ENCODE peak calls at places on chromosomes 12 and 14, in seven cellular contexts. S is CD8-positive, alpha-beta T cell; L is colonic mucosa; J is heart left ventricle; H is right lobe of liver; G is sigmoid colon; F is stomach. X is an unnamed sample. For H3K4me1, the result is how much of the 10 kb centered on the place peaks cover.

GRCh38 chr12:92144631-92145480 is 790 bp downstream of the BTG1 start:
- DNase-seq in S (peak), L (peak), J (peak), H (peak), G (peak), F (peak), X (peak)

GRCh38 chr14:70448633-70449032 is 3.3 kb upstream of the ADAM21 start:
- DNase-seq in S (no peak), L (no peak), J (no peak), H (no peak), G (no peak), F (no peak), X (no peak)

GRCh38 chr12:15701721-15702156 is 87.4 kb downstream of the EPS8 start:
- DNase-seq in S (no peak), L (no peak), J (no peak), H (no peak), G (no peak), F (no peak), X (no peak)

GRCh38 chr14:35402323-35403084 is 2.0 kb downstream of the NFKBIA start:
- DNase-seq in S (peak), L (peak), J (no peak), H (peak), G (peak), F (no peak), X (peak)

GRCh38 chr12:73308747-73309146 is 1036.6 kb downstream of the TRHDE start:
- DNase-seq in S (no peak), L (no peak), J (no peak), H (no peak), G (no peak), F (no peak), X (no peak)

GRCh38 chr14:50099335-50099734 is 17.0 kb downstream of the VCPKMT start:
- DNase-seq in S (no peak), L (peak), J (no peak), H (no peak), G (no peak), F (no peak), X (no peak)

GRCh38 chr12:130086777-130087176 is 75.5 kb upstream of the FZD10 start:
- DNase-seq in S (no peak), L (no peak), J (no peak), H (no peak), G (no peak), F (no peak), X (no peak)

GRCh38 chr12:121535150-121536057 is 45.4 kb downstream of the KDM2B start:
- DNase-seq in S (no peak), L (peak), J (no peak), H (no peak), G (peak), F (no peak), X (no peak)

GRCh38 chr14:26427059-26427458 is 170.8 kb downstream of the NOVA1 start:
- DNase-seq in S (no peak), L (no peak), J (peak), H (no peak), G (no peak), F (no peak), X (no peak)

GRCh38 chr12:67410246-67410645 is 141.1 kb downstream of the CAND1 start:
- DNase-seq in S (no peak), L (no peak), J (no peak), H (no peak), G (no peak), F (no peak), X (no peak)

GRCh38 chr12:66756631-66757030 is 77.8 kb upstream of the GRIP1 start:
- DNase-seq in S (no peak), L (no peak), J (no peak), H (no peak), G (no peak), F (no peak), X (no peak)

GRCh38 chr14:89165189-89165809 is 251.7 kb downstream of the FOXN3 start:
- DNase-seq in S (no peak), L (no peak), J (no peak), H (no peak), G (no peak), F (no peak), X (no peak)

GRCh38 chr12:93773122-93773871 is 96.1 kb downstream of the CRADD start:
- DNase-seq in S (no peak), L (no peak), J (peak), H (no peak), G (no peak), F (no peak), X (no peak)

GRCh38 chr14:103115845-103116572 is 7.3 kb upstream of the TNFAIP2 start:
- DNase-seq in S (no peak), L (no peak), J (no peak), H (no peak), G (no peak), F (no peak), X (no peak)

GRCh38 chr14:23307146-23307447 is 464 bp downstream of the BCL2L2 start:
- DNase-seq in S (no peak), L (no peak), J (no peak), H (no peak), G (no peak), F (no peak), X (no peak)

GRCh38 chr12:65505321-65506121 is 227.0 kb downstream of the MSRB3 start:
- DNase-seq in S (no peak), L (no peak), J (no peak), H (no peak), G (no peak), F (no peak), X (no peak)

GRCh38 chr12:103100226-103100866 is 142.9 kb downstream of the ASCL1 start:
- DNase-seq in S (no peak), L (no peak), J (no peak), H (peak), G (no peak), F (no peak), X (no peak)

GRCh38 chr12:46459111-46459510 is 86.5 kb upstream of the SLC38A2 start:
- DNase-seq in S (no peak), L (no peak), J (no peak), H (no peak), G (no peak), F (no peak), X (no peak)

GRCh38 chr14:50599700-50600444 is 39.9 kb downstream of the ATL1 start:
- DNase-seq in S (no peak), L (no peak), J (no peak), H (no peak), G (no peak), F (no peak), X (no peak)

GRCh38 chr14:103118019-103118662 is 5.1 kb upstream of the TNFAIP2 start:
- DNase-seq in S (no peak), L (peak), J (peak), H (peak), G (peak), F (no peak), X (peak)

GRCh38 chr12:104522985-104523719 is 66.4 kb downstream of the CHST11 start:
- DNase-seq in S (no peak), L (no peak), J (no peak), H (no peak), G (no peak), F (no peak), X (no peak)

GRCh38 chr12:104524026-104524425 is 67.3 kb downstream of the CHST11 start:
- DNase-seq in S (no peak), L (no peak), J (no peak), H (no peak), G (no peak), F (no peak), X (no peak)

GRCh38 chr12:104520242-104520900 is 63.6 kb downstream of the CHST11 start:
- DNase-seq in S (no peak), L (no peak), J (no peak), H (no peak), G (no peak), F (no peak), X (no peak)

GRCh38 chr12:104519190-104519857 is 62.6 kb downstream of the CHST11 start:
- DNase-seq in S (peak), L (no peak), J (no peak), H (no peak), G (no peak), F (no peak), X (no peak)

GRCh38 chr12:104521731-104522130 is 65.0 kb downstream of the CHST11 start:
- DNase-seq in S (no peak), L (no peak), J (no peak), H (no peak), G (no peak), F (no peak), X (no peak)
- H3K4me1 ChIP-seq in S (under half), L (under half), J (under half), H (under half), G (under half), F (half or more), X (under half)

GRCh38 chr14:92356677-92357076 is 33.7 kb downstream of the SLC24A4 start:
- DNase-seq in S (no peak), L (no peak), J (no peak), H (no peak), G (no peak), F (no peak), X (no peak)
- TF ChIP-seq CTCF in S (no peak), L (no peak), J (no peak), H (no peak), G (no peak), F (no peak), X (no peak)

DNA sequence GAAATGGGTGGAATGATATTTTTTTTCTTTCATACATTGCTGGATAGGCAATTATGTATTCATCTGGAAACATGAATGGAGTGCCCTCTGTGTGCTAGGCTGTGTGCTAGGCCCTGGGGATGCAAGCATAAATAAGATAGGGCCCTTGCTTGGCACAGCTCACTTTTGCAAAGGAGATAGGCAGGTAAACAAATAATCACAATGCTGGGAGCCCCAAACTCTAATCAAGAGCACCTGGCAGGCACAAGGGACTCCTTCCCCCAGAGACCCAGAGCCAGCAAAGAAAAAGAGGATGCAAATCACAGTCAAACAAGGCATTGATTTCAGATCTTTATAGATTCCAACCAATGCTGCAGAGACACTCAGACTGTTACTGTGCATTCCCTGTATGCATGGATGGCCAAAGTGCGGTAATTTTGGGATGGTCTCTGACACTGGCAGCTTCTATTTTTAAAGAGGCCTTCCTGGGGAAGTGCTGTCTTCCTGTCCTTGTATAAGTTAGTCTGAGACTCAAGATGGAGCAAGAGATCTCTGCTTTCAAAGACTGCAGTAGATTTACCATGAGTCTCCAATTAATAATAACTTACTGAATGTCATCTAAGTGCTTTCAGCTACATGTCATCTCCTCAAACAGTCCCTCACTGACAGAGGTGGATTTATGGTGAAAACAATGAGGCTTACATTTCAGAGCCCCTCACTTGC is 45.1 kb upstream of the CPM start:
- DNase-seq in S (no peak), L (no peak), J (no peak), H (no peak), G (no peak), F (no peak), X (no peak)
- H3K4me1 ChIP-seq in S (under half), L (under half), J (under half), H (under half), G (under half), F (under half), X (under half)

GRCh38 chr14:95132732-95133131 is 24.6 kb downstream of the DICER1 start:
- DNase-seq in S (no peak), L (no peak), J (no peak), H (no peak), G (no peak), F (no peak), X (no peak)
- TF ChIP-seq CTCF in S (no peak), L (no peak), J (no peak), H (no peak), G (no peak), F (no peak), X (no peak)

GRCh38 chr14:91127924-91128323 is 14.1 kb downstream of the DGLUCY start:
- DNase-seq in S (no peak), L (no peak), J (peak), H (no peak), G (no peak), F (no peak), X (no peak)

GRCh38 chr14:91125801-91126200 is 11.9 kb downstream of the DGLUCY start:
- DNase-seq in S (no peak), L (no peak), J (peak), H (no peak), G (no peak), F (no peak), X (no peak)

GRCh38 chr14:91128699-91129098 is 14.8 kb downstream of the DGLUCY start:
- DNase-seq in S (no peak), L (no peak), J (peak), H (no peak), G (no peak), F (no peak), X (no peak)

GRCh38 chr14:91126761-91127160 is 12.9 kb downstream of the DGLUCY start:
- DNase-seq in S (no peak), L (no peak), J (peak), H (no peak), G (no peak), F (no peak), X (no peak)

GRCh38 chr14:91127411-91127810 is 13.5 kb downstream of the DGLUCY start:
- DNase-seq in S (no peak), L (peak), J (peak), H (peak), G (no peak), F (peak), X (peak)
- H3K4me1 ChIP-seq in S (under half), L (under half), J (under half), H (under half), G (under half), F (half or more), X (under half)

DNA sequence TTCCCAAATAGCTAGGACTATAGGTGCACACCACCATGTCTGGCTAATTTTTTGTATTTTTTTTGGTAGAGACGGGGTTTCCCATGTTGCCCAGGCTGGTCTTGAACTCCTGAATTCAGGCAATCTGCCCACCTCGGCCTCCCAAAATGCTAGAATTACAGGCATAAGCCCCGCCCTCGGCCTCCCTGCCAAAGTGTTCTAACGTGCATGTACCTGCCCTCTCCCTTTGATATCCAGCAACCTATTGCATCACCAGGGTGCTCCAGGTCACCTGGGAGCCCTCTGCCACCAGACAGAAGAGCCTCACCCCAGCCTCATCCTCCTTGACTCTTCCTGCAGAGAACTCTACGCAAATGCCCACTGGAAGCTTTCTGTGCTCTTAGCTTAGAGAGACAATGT is 2.2 kb upstream of the EML1 start:
- DNase-seq in S (no peak), L (no peak), J (no peak), H (peak), G (peak), F (no peak), X (no peak)
- TF ChIP-seq CTCF in S (no peak), L (no peak), J (no peak), H (no peak), G (no peak), F (no peak), X (no peak)

DNA sequence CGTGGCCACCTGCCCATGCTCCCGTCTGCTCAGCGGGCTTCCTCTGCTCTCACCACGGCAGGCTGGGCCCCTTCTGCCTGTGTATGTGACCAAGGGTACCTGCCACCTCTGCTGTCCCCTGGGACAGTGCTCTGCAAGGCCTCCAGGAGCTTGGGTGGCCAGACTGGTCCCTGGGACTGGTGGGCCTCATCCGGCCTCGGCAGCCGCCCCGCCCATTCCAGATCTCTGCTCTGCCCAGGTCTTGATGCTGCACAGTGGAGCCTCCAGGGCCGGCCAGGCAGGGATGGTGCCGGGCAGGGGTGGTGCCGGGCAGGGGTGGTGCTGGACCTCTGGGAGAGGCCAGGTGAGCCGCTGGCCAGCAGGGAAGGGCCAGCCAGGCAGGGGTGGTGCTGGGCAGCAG is 9.0 kb downstream of the FBRSL1 start:
- DNase-seq in S (no peak), L (no peak), J (no peak), H (no peak), G (no peak), F (no peak), X (no peak)
- H3K4me1 ChIP-seq in S (half or more), L (under half), J (half or more), H (half or more), G (half or more), F (half or more), X (half or more)

GRCh38 chr12:52120951-52121847 is 41.7 kb downstream of the SMIM41 start:
- DNase-seq in S (no peak), L (no peak), J (no peak), H (no peak), G (no peak), F (no peak), X (no peak)

GRCh38 chr12:52121848-52122838 is 42.6 kb downstream of the SMIM41 start:
- DNase-seq in S (peak), L (peak), J (peak), H (peak), G (peak), F (peak), X (peak)

GRCh38 chr12:52122904-52123303 is 43.4 kb downstream of the SMIM41 start:
- DNase-seq in S (no peak), L (no peak), J (no peak), H (peak), G (no peak), F (no peak), X (no peak)

GRCh38 chr12:52125499-52125900 is 46.0 kb downstream of the SMIM41 start:
- DNase-seq in S (peak), L (no peak), J (no peak), H (no peak), G (no peak), F (no peak), X (peak)

GRCh38 chr12:52119398-52120254 is 40.1 kb downstream of the SMIM41 start:
- DNase-seq in S (no peak), L (peak), J (peak), H (peak), G (no peak), F (peak), X (peak)
- TF ChIP-seq CTCF in S (peak), L (peak), J (peak), H (peak), G (peak), F (peak), X (peak)